ENCODE peak calls at places on chromosomes 13 and 19, in six cellular contexts. One of them, this sample, is unnamed.

GRCh38 chr13:108525867-108526266 is 103.5 kb upstream of the MYO16 start:
- DNase-seq in MM.1S: no peak
- DNase-seq in ascending aorta: no peak
- DNase-seq in CD8-positive, alpha-beta memory T cell: no peak
- DNase-seq in heart left ventricle: no peak
- DNase-seq in endothelial cell of umbilical vein: no peak
- DNase-seq in this sample: no peak

GRCh38 chr13:30362005-30362788 is 54.8 kb upstream of the KATNAL1 start:
- DNase-seq in MM.1S: no peak
- DNase-seq in CD8-positive, alpha-beta memory T cell: no peak
- DNase-seq in heart left ventricle: no peak
- DNase-seq in endothelial cell of umbilical vein: no peak
- DNase-seq in ascending aorta: no peak
- DNase-seq in this sample: no peak

GRCh38 chr19:12773571-12773970 is 1.8 kb downstream of the HOOK2 start:
- DNase-seq in heart left ventricle: peak; percentile 59
- DNase-seq in MM.1S: peak; percentile 32
- DNase-seq in CD8-positive, alpha-beta memory T cell: no peak
- DNase-seq in ascending aorta: peak; percentile 85
- DNase-seq in endothelial cell of umbilical vein: no peak
- DNase-seq in this sample: no peak

GRCh38 chr19:46529622-46530451 is 34.2 kb upstream of the PNMA8B start:
- DNase-seq in CD8-positive, alpha-beta memory T cell: peak; percentile 56
- DNase-seq in heart left ventricle: peak; percentile 61
- DNase-seq in MM.1S: peak; percentile 47
- DNase-seq in ascending aorta: peak; percentile 78
- DNase-seq in endothelial cell of umbilical vein: peak; percentile 55
- DNase-seq in this sample: peak; percentile 55

GRCh38 chr13:57409121-57409520 is 222.4 kb upstream of the PCDH17 start:
- DNase-seq in ascending aorta: no peak
- DNase-seq in CD8-positive, alpha-beta memory T cell: no peak
- DNase-seq in endothelial cell of umbilical vein: no peak
- DNase-seq in MM.1S: no peak
- DNase-seq in heart left ventricle: no peak
- DNase-seq in this sample: no peak

GRCh38 chr19:2983351-2984195 is 6.2 kb downstream of the TLE6 start:
- DNase-seq in CD8-positive, alpha-beta memory T cell: no peak
- DNase-seq in MM.1S: no peak
- DNase-seq in endothelial cell of umbilical vein: peak; percentile 64
- DNase-seq in ascending aorta: peak; percentile 70
- DNase-seq in heart left ventricle: peak; percentile 83
- DNase-seq in this sample: peak; percentile 35

GRCh38 chr19:5679289-5680082 is 830 bp downstream of the MICOS13 start:
- DNase-seq in ascending aorta: no peak
- DNase-seq in endothelial cell of umbilical vein: no peak
- DNase-seq in heart left ventricle: no peak
- DNase-seq in MM.1S: peak; percentile 21
- DNase-seq in CD8-positive, alpha-beta memory T cell: no peak
- DNase-seq in this sample: no peak

GRCh38 chr13:76523740-76524382 is 362.3 kb downstream of the KCTD12 start:
- DNase-seq in endothelial cell of umbilical vein: no peak
- DNase-seq in CD8-positive, alpha-beta memory T cell: no peak
- DNase-seq in ascending aorta: no peak
- DNase-seq in heart left ventricle: no peak
- DNase-seq in MM.1S: peak; percentile 81
- DNase-seq in this sample: no peak

GRCh38 chr13:75481176-75482069 is 546 bp downstream of the TBC1D4 start:
- DNase-seq in CD8-positive, alpha-beta memory T cell: peak; percentile 6
- DNase-seq in endothelial cell of umbilical vein: peak; percentile 52
- DNase-seq in heart left ventricle: peak; percentile 41
- DNase-seq in MM.1S: peak; percentile 18
- DNase-seq in ascending aorta: peak; percentile 67
- DNase-seq in this sample: no peak

GRCh38 chr19:3803986-3804385 is 17.8 kb upstream of the MATK start:
- DNase-seq in heart left ventricle: no peak
- DNase-seq in endothelial cell of umbilical vein: no peak
- DNase-seq in ascending aorta: no peak
- DNase-seq in CD8-positive, alpha-beta memory T cell: no peak
- DNase-seq in MM.1S: no peak
- DNase-seq in this sample: no peak

GRCh38 chr13:95644611-95645052 is at the start of gene DZIP1:
- DNase-seq in ascending aorta: peak; percentile 85
- DNase-seq in CD8-positive, alpha-beta memory T cell: no peak
- DNase-seq in heart left ventricle: peak; percentile 85
- DNase-seq in MM.1S: peak; percentile 38
- DNase-seq in endothelial cell of umbilical vein: peak; percentile 84
- DNase-seq in this sample: peak; percentile 32

GRCh38 chr19:6214881-6215541 is 64.8 kb downstream of the MLLT1 start:
- DNase-seq in endothelial cell of umbilical vein: no peak
- DNase-seq in heart left ventricle: no peak
- DNase-seq in MM.1S: no peak
- DNase-seq in ascending aorta: no peak
- DNase-seq in CD8-positive, alpha-beta memory T cell: no peak
- DNase-seq in this sample: no peak

GRCh38 chr13:39998166-39998565 is 342.7 kb downstream of the COG6 start:
- DNase-seq in endothelial cell of umbilical vein: no peak
- DNase-seq in ascending aorta: no peak
- DNase-seq in MM.1S: no peak
- DNase-seq in heart left ventricle: no peak
- DNase-seq in CD8-positive, alpha-beta memory T cell: peak; percentile 13
- DNase-seq in this sample: no peak

GRCh38 chr13:21934309-21934708 is 263.4 kb downstream of the FGF9 start:
- DNase-seq in MM.1S: no peak
- DNase-seq in heart left ventricle: no peak
- DNase-seq in CD8-positive, alpha-beta memory T cell: no peak
- DNase-seq in ascending aorta: no peak
- DNase-seq in endothelial cell of umbilical vein: no peak
- DNase-seq in this sample: no peak

GRCh38 chr19:35204799-35205732 is 23.5 kb downstream of the FAM187B start:
- DNase-seq in CD8-positive, alpha-beta memory T cell: no peak
- DNase-seq in MM.1S: peak; percentile 67
- DNase-seq in heart left ventricle: peak; percentile 41
- DNase-seq in ascending aorta: no peak
- DNase-seq in endothelial cell of umbilical vein: no peak
- DNase-seq in this sample: no peak

GRCh38 chr19:29622191-29623070 is 16.3 kb downstream of the POP4 start:
- DNase-seq in MM.1S: peak; percentile 34
- DNase-seq in CD8-positive, alpha-beta memory T cell: peak; percentile 38
- DNase-seq in endothelial cell of umbilical vein: no peak
- DNase-seq in ascending aorta: no peak
- DNase-seq in heart left ventricle: no peak
- DNase-seq in this sample: peak; percentile 9

GRCh38 chr19:17719730-17720486 is 628 bp downstream of the MAP1S start:
- DNase-seq in heart left ventricle: no peak
- DNase-seq in MM.1S: peak; percentile 19
- DNase-seq in CD8-positive, alpha-beta memory T cell: peak; percentile 4
- DNase-seq in endothelial cell of umbilical vein: no peak
- DNase-seq in ascending aorta: no peak
- DNase-seq in this sample: peak; percentile 58

GRCh38 chr13:105758929-105759328 is 776.5 kb downstream of the EFNB2 start:
- DNase-seq in MM.1S: no peak
- DNase-seq in ascending aorta: no peak
- DNase-seq in heart left ventricle: no peak
- DNase-seq in CD8-positive, alpha-beta memory T cell: no peak
- DNase-seq in endothelial cell of umbilical vein: no peak
- DNase-seq in this sample: no peak

GRCh38 chr19:55098716-55099556 is 18.5 kb downstream of the PPP1R12C start:
- DNase-seq in heart left ventricle: no peak
- DNase-seq in endothelial cell of umbilical vein: no peak
- DNase-seq in CD8-positive, alpha-beta memory T cell: no peak
- DNase-seq in MM.1S: no peak
- DNase-seq in ascending aorta: no peak
- DNase-seq in this sample: no peak

GRCh38 chr13:98423417-98423816 is 153.5 kb downstream of the STK24 start:
- DNase-seq in heart left ventricle: no peak
- DNase-seq in MM.1S: no peak
- DNase-seq in ascending aorta: no peak
- DNase-seq in endothelial cell of umbilical vein: no peak
- DNase-seq in CD8-positive, alpha-beta memory T cell: no peak
- DNase-seq in this sample: no peak

GRCh38 chr19:32253683-32254020 is 91.8 kb upstream of the ZNF507 start:
- DNase-seq in ascending aorta: no peak
- DNase-seq in endothelial cell of umbilical vein: no peak
- DNase-seq in heart left ventricle: no peak
- DNase-seq in CD8-positive, alpha-beta memory T cell: no peak
- DNase-seq in MM.1S: no peak
- DNase-seq in this sample: no peak

GRCh38 chr19:32255566-32256295 is 89.7 kb upstream of the ZNF507 start:
- DNase-seq in MM.1S: no peak
- DNase-seq in endothelial cell of umbilical vein: no peak
- DNase-seq in ascending aorta: no peak
- DNase-seq in heart left ventricle: no peak
- DNase-seq in CD8-positive, alpha-beta memory T cell: no peak
- DNase-seq in this sample: no peak

GRCh38 chr19:32251634-32252332 is 93.6 kb upstream of the ZNF507 start:
- DNase-seq in endothelial cell of umbilical vein: no peak
- DNase-seq in CD8-positive, alpha-beta memory T cell: no peak
- DNase-seq in ascending aorta: no peak
- DNase-seq in MM.1S: no peak
- DNase-seq in heart left ventricle: no peak
- DNase-seq in this sample: no peak

GRCh38 chr19:32254128-32254527 is 91.3 kb upstream of the ZNF507 start:
- DNase-seq in endothelial cell of umbilical vein: no peak
- DNase-seq in CD8-positive, alpha-beta memory T cell: no peak
- DNase-seq in MM.1S: no peak
- DNase-seq in heart left ventricle: no peak
- DNase-seq in ascending aorta: no peak
- DNase-seq in this sample: no peak

DNA sequence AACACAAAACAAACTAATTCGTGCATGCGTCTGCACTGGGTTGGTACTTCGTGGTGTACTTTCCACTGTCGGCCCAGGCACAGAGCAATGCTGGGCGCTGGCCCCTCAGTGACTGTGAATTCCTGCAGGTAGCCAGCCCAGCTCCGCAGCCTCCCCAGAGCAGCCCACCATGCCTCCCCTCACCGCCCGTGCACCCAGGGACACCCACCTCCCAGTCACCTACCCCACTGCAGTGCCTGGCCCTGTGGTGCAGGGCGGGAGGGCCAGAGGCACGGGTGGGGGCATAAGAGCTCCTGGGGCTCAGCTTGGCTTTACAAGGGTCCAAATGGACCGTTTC is 93.1 kb upstream of the ZNF507 start:
- DNase-seq in heart left ventricle: no peak
- DNase-seq in CD8-positive, alpha-beta memory T cell: no peak
- DNase-seq in MM.1S: no peak
- DNase-seq in endothelial cell of umbilical vein: no peak
- DNase-seq in ascending aorta: no peak
- DNase-seq in this sample: no peak
- H3K27me3 ChIP-seq in heart left ventricle: peaks cover 6% of the 10 kb centered on the region
- H3K27me3 ChIP-seq in CD8-positive, alpha-beta memory T cell: peaks cover 5% of the 10 kb centered on the region
- H3K27me3 ChIP-seq in MM.1S: peaks cover 67% of the 10 kb centered on the region
- H3K27me3 ChIP-seq in endothelial cell of umbilical vein: no peaks in the 10 kb centered on the region
- H3K27me3 ChIP-seq in ascending aorta: no peaks in the 10 kb centered on the region
- H3K27me3 ChIP-seq in this sample: no peaks in the 10 kb centered on the region

DNA sequence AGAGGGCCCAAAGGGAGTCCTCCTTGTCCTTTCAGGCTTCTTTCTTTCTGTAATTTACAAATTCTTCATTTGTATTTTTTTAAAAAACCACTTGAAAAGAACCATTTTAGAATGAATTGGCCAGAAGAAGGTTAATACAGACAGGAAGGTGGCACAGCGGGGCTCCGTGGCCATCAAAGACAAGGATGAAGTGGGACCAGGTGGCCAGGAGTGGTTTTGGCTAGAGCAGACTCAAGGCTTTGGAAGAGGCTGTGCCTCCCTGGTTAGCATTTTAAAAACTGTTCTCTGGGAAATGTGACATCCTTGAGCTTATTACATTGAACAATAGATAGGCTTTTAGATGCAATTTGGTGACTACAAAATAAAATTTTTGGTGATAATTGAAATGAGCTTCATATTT is 48.4 kb downstream of the ATP8A2 start:
- DNase-seq in MM.1S: no peak
- DNase-seq in CD8-positive, alpha-beta memory T cell: no peak
- DNase-seq in ascending aorta: no peak
- DNase-seq in heart left ventricle: no peak
- DNase-seq in endothelial cell of umbilical vein: no peak
- DNase-seq in this sample: no peak
- H3K27me3 ChIP-seq in MM.1S: no peaks in the 10 kb centered on the region
- H3K27me3 ChIP-seq in CD8-positive, alpha-beta memory T cell: no peaks in the 10 kb centered on the region
- H3K27me3 ChIP-seq in ascending aorta: no peaks in the 10 kb centered on the region
- H3K27me3 ChIP-seq in heart left ventricle: peaks cover 44% of the 10 kb centered on the region
- H3K27me3 ChIP-seq in endothelial cell of umbilical vein: no peaks in the 10 kb centered on the region
- H3K27me3 ChIP-seq in this sample: no peaks in the 10 kb centered on the region

DNA sequence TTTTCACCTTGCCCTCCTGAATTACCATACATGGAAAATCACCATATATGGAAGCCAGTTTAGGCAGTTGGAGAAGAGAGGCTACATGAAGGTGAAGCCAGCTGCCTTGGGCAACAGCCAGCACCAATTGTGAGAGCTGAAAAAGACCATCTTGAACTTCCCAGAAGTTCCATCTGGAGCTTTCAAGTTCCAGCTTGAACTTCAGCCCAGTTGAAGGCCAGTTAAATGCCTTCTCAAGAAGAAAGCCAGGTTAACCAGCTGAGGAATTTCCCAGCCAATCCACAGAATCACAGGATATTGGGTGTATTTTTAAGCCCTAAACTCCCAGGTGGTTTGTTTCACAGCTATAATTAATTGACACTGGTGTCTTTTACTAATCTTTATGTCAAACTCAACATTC is 713.6 kb upstream of the MIR17HG start:
- DNase-seq in MM.1S: no peak
- DNase-seq in endothelial cell of umbilical vein: no peak
- DNase-seq in CD8-positive, alpha-beta memory T cell: no peak
- DNase-seq in heart left ventricle: no peak
- DNase-seq in ascending aorta: no peak
- DNase-seq in this sample: no peak
- H3K27me3 ChIP-seq in MM.1S: no peaks in the 10 kb centered on the region
- H3K27me3 ChIP-seq in endothelial cell of umbilical vein: no peaks in the 10 kb centered on the region
- H3K27me3 ChIP-seq in CD8-positive, alpha-beta memory T cell: no peaks in the 10 kb centered on the region
- H3K27me3 ChIP-seq in heart left ventricle: no peaks in the 10 kb centered on the region
- H3K27me3 ChIP-seq in ascending aorta: no peaks in the 10 kb centered on the region
- H3K27me3 ChIP-seq in this sample: no peaks in the 10 kb centered on the region

GRCh38 chr13:97214921-97215320 is 7.2 kb upstream of the MBNL2 start:
- DNase-seq in endothelial cell of umbilical vein: no peak
- DNase-seq in ascending aorta: no peak
- DNase-seq in CD8-positive, alpha-beta memory T cell: no peak
- DNase-seq in MM.1S: no peak
- DNase-seq in heart left ventricle: no peak
- DNase-seq in this sample: no peak

GRCh38 chr13:97215325-97215724 is 6.8 kb upstream of the MBNL2 start:
- DNase-seq in MM.1S: peak; percentile 52
- DNase-seq in heart left ventricle: no peak
- DNase-seq in ascending aorta: no peak
- DNase-seq in endothelial cell of umbilical vein: no peak
- DNase-seq in CD8-positive, alpha-beta memory T cell: no peak
- DNase-seq in this sample: no peak

GRCh38 chr13:97211986-97212385 is 10.1 kb upstream of the MBNL2 start:
- DNase-seq in endothelial cell of umbilical vein: no peak
- DNase-seq in CD8-positive, alpha-beta memory T cell: no peak
- DNase-seq in MM.1S: no peak
- DNase-seq in ascending aorta: no peak
- DNase-seq in heart left ventricle: no peak
- DNase-seq in this sample: no peak

GRCh38 chr13:97212540-97213146 is 9.5 kb upstream of the MBNL2 start:
- DNase-seq in heart left ventricle: no peak
- DNase-seq in endothelial cell of umbilical vein: peak; percentile 56
- DNase-seq in CD8-positive, alpha-beta memory T cell: no peak
- DNase-seq in MM.1S: peak; percentile 42
- DNase-seq in ascending aorta: no peak
- DNase-seq in this sample: peak; percentile 38

GRCh38 chr13:97211357-97211756 is 10.8 kb upstream of the MBNL2 start:
- DNase-seq in endothelial cell of umbilical vein: no peak
- DNase-seq in heart left ventricle: no peak
- DNase-seq in ascending aorta: no peak
- DNase-seq in CD8-positive, alpha-beta memory T cell: no peak
- DNase-seq in MM.1S: no peak
- DNase-seq in this sample: no peak
- H3K27me3 ChIP-seq in endothelial cell of umbilical vein: no peaks in the 10 kb centered on the region
- H3K27me3 ChIP-seq in heart left ventricle: no peaks in the 10 kb centered on the region
- H3K27me3 ChIP-seq in ascending aorta: no peaks in the 10 kb centered on the region
- H3K27me3 ChIP-seq in CD8-positive, alpha-beta memory T cell: no peaks in the 10 kb centered on the region
- H3K27me3 ChIP-seq in MM.1S: no peaks in the 10 kb centered on the region
- H3K27me3 ChIP-seq in this sample: no peaks in the 10 kb centered on the region

This sample was measured in bronchial epithelial cell.